ENCODE peak calls at places on chromosomes 3 and 15, in four cellular contexts. O, J, L and R are unnamed samples.

GRCh38 chr3:173586176-173586575 is 188.6 kb downstream of the NLGN1 start:
- DNase-seq in L (no peak), J (no peak), O (no peak), R (no peak)

GRCh38 chr15:94205366-94205765 is 26.0 kb upstream of the MCTP2 start:
- DNase-seq in J (no peak), O (no peak), L (no peak), R (no peak)

GRCh38 chr3:170749765-170750477 is 120.1 kb downstream of the RPL22L1 start:
- DNase-seq in L (no peak), J (no peak), O (no peak), R (no peak)

GRCh38 chr3:72344256-72345046 is 503.8 kb downstream of the SHQ1 start:
- DNase-seq in J (no peak), O (no peak), L (no peak), R (no peak)

GRCh38 chr3:153752405-153753027 is 368.7 kb upstream of the ARHGEF26 start:
- DNase-seq in O (no peak), L (peak), J (no peak), R (no peak)

GRCh38 chr3:71398157-71398836 is 185.2 kb downstream of the FOXP1 start:
- DNase-seq in J (no peak), L (no peak), O (no peak), R (no peak)

GRCh38 chr15:20341901-20342605 is 199.5 kb downstream of the GOLGA6L6 start:
- DNase-seq in L (no peak), O (no peak), J (peak), R (peak)

GRCh38 chr3:177487635-177488186 is 290.4 kb upstream of the TBL1XR1 start:
- DNase-seq in O (no peak), J (no peak), L (no peak), R (no peak)

GRCh38 chr3:55165278-55165677 is 237.4 kb upstream of the LRTM1 start:
- DNase-seq in O (no peak), J (no peak), L (no peak), R (no peak)

GRCh38 chr3:184523825-184524615 is 37.6 kb upstream of the EPHB3 start:
- DNase-seq in O (no peak), L (no peak), J (no peak), R (peak)